ENCODE peak calls at places on chromosomes 4 and X, in ten cellular contexts. J is HEK293T; T is stimulated activated CD8-positive, alpha-beta memory T cell treated with anti-CD3 and anti-CD28 coated beads, Interleukin-15, amount 100 ng/mL, for 24 hours; C is DMS53; E is NCI-H187 treated with DMSO at 0.1 percent for 48 hours; F is stimulated activated CD4-positive, alpha-beta T cell treated with anti-CD3 and anti-CD28 coated beads, TNF-alpha, amount 100 ng/mL, for 4 hours; Y is effector CD8-positive, alpha-beta T cell; B is NCI-H2081; L is foreskin fibroblast; G is lower lobe of right lung. K is an unnamed sample.

GRCh38 chrX:1807301-1807731 is 192.5 kb downstream of the ASMT start:
- DNase-seq in B (no peak), T (no peak), L (peak; percentile 24), J (peak; percentile 17), Y (no peak), G (no peak), C (peak; percentile 12), F (no peak), E (no peak), K (no peak)

GRCh38 chr4:76373919-76374552 is 46.9 kb downstream of the CCDC158 start:
- DNase-seq in E (no peak), Y (no peak), F (no peak), C (no peak), T (no peak), J (no peak), G (no peak), B (no peak), L (peak; percentile 26), K (no peak)

GRCh38 chrX:80139564-80139963 is 125.0 kb downstream of the TBX22 start:
- DNase-seq in C (no peak), L (no peak), F (no peak), B (no peak), J (no peak), E (no peak), Y (no peak), G (no peak), T (no peak), K (no peak)

GRCh38 chr4:8188743-8189550 is 10.1 kb upstream of the SH3TC1 start:
- DNase-seq in L (no peak), F (no peak), Y (no peak), E (peak; percentile 87), G (peak; percentile 82), C (peak; percentile 98), J (no peak), B (peak; percentile 81), T (no peak), K (peak; percentile 82)

GRCh38 chr4:52096048-52096447 is 44.9 kb downstream of the SPATA18 start:
- DNase-seq in T (no peak), B (no peak), E (no peak), J (no peak), F (no peak), L (peak; percentile 68), Y (no peak), C (peak; percentile 6), G (no peak), K (no peak)

GRCh38 chr4:175998782-175999181 is 66.9 kb upstream of the WDR17 start:
- DNase-seq in T (no peak), E (no peak), B (no peak), L (peak; percentile 7), G (no peak), J (peak; percentile 10), F (no peak), Y (no peak), C (peak; percentile 22), K (no peak)

GRCh38 chr4:183355405-183355804 is 33.2 kb upstream of the CLDN24 start:
- DNase-seq in J (no peak), G (no peak), Y (no peak), C (no peak), L (peak; percentile 71), B (no peak), E (no peak), F (no peak), T (no peak), K (no peak)

GRCh38 chr4:73021634-73022033 is 47.9 kb downstream of the COX18 start:
- DNase-seq in G (no peak), F (no peak), B (peak; percentile 11), J (peak; percentile 32), L (peak; percentile 60), Y (no peak), C (peak; percentile 64), T (no peak), E (no peak), K (no peak)

GRCh38 chr4:182492456-182492855 is 249.3 kb downstream of the TENM3 start:
- DNase-seq in Y (no peak), F (no peak), E (no peak), J (no peak), B (no peak), C (no peak), G (no peak), T (no peak), L (peak; percentile 32), K (no peak)

GRCh38 chr4:123597586-123597985 is 201.0 kb downstream of the SPRY1 start:
- DNase-seq in L (peak; percentile 53), B (no peak), J (no peak), F (no peak), T (no peak), E (no peak), C (no peak), G (no peak), Y (no peak), K (peak; percentile 33)

GRCh38 chr4:89196056-89196674 is 84.8 kb downstream of the TIGD2 start:
- DNase-seq in Y (no peak), E (no peak), C (peak; percentile 28), B (no peak), F (no peak), G (no peak), T (no peak), J (no peak), L (no peak), K (no peak)

K was measured in breast epithelium.